ENCODE peak calls at places on chromosomes 13 and 19, in four cellular contexts. Q is IMR-90, N is H9, V is mesendoderm. Z is an unnamed sample.

GRCh38 chr19:50537769-50538230 is 24.1 kb upstream of the ASPDH start:
- DNase-seq in N (peak; percentile 97), V (peak; percentile 96), Q (peak; percentile 71), Z (peak; percentile 78)

GRCh38 chr19:10986301-10987127 is 25.7 kb downstream of the SMARCA4 start:
- DNase-seq in Q (no peak), N (no peak), V (no peak), Z (no peak)

GRCh38 chr13:36530050-36530789 is 97.9 kb downstream of the CCNA1 start:
- DNase-seq in Q (no peak), N (no peak), V (peak; percentile 32), Z (no peak)

GRCh38 chr19:11887247-11887617 is 350 bp upstream of the ZNF69 start:
- DNase-seq in Q (no peak), N (no peak), V (peak; percentile 56), Z (no peak)

GRCh38 chr19:35937345-35938281 is 1.4 kb downstream of the LRFN3 start:
- DNase-seq in V (peak; percentile 20), N (no peak), Q (no peak), Z (no peak)

GRCh38 chr19:55383789-55384575 is at the start of gene TMEM238:
- DNase-seq in N (peak; percentile 64), Q (peak; percentile 70), V (peak; percentile 78), Z (peak; percentile 64)

GRCh38 chr19:47676811-47677210 is 36.4 kb upstream of the EHD2 start:
- DNase-seq in V (no peak), Q (no peak), N (no peak), Z (no peak)

GRCh38 chr19:31306006-31306753 is 43.1 kb downstream of the TSHZ3 start:
- DNase-seq in N (no peak), V (no peak), Q (no peak), Z (no peak)

GRCh38 chr19:677201-677600 is 1.0 kb downstream of the FSTL3 start:
- DNase-seq in V (no peak), N (no peak), Q (peak; percentile 79), Z (no peak)

GRCh38 chr19:10670187-10670586 is 16.0 kb downstream of the ILF3 start:
- DNase-seq in V (no peak), Q (no peak), N (no peak), Z (no peak)

GRCh38 chr19:29671393-29672076 is 6.3 kb downstream of the PLEKHF1 start:
- DNase-seq in N (no peak), V (no peak), Q (no peak), Z (no peak)

GRCh38 chr13:73254827-73255226 is 196.0 kb downstream of the KLF5 start:
- DNase-seq in V (no peak), N (no peak), Q (no peak), Z (no peak)

GRCh38 chr19:778910-779653 is 18.2 kb upstream of the PTBP1 start:
- DNase-seq in Q (peak; percentile 94), N (no peak), V (peak; percentile 60), Z (no peak)

GRCh38 chr13:33872005-33872351 is 54.0 kb downstream of the RFC3 start:
- DNase-seq in N (no peak), Q (no peak), V (no peak), Z (no peak)

GRCh38 chr19:4542896-4543351 is 3.1 kb upstream of the LRG1 start:
- DNase-seq in N (no peak), V (no peak), Q (no peak), Z (no peak)

GRCh38 chr19:8592231-8593009 is 15.2 kb upstream of the MYO1F start:
- DNase-seq in Q (peak; percentile 95), V (peak; percentile 99), N (peak; percentile 100), Z (peak; percentile 100)

GRCh38 chr13:71610876-71611275 is 256.1 kb downstream of the DACH1 start:
- DNase-seq in Q (no peak), N (no peak), V (no peak), Z (no peak)

GRCh38 chr19:3374369-3375112 is 8.2 kb downstream of the NFIC start:
- DNase-seq in V (no peak), N (no peak), Q (no peak), Z (no peak)

GRCh38 chr19:615619-616018 is 17.7 kb downstream of the POLRMT start:
- DNase-seq in N (no peak), V (no peak), Q (no peak), Z (no peak)

GRCh38 chr13:62767473-62767872 is 1351.8 kb upstream of the PCDH20 start:
- DNase-seq in V (no peak), N (no peak), Q (no peak), Z (no peak)

GRCh38 chr19:32651729-32652140 is 23.2 kb downstream of the ANKRD27 start:
- DNase-seq in V (peak; percentile 90), Q (peak; percentile 11), N (peak; percentile 85), Z (peak; percentile 37)

GRCh38 chr19:35757231-35757748 is 461 bp upstream of the HSPB6 start:
- DNase-seq in Q (peak; percentile 96), V (peak; percentile 90), N (no peak), Z (no peak)

GRCh38 chr13:107864543-107865460 is 350.5 kb downstream of the LIG4 start:
- DNase-seq in Q (peak; percentile 86), N (no peak), V (peak; percentile 78), Z (peak; percentile 84)

GRCh38 chr19:11375143-11375948 is 880 bp downstream of the SWSAP1 start:
- DNase-seq in V (peak; percentile 72), N (peak; percentile 82), Q (no peak), Z (no peak)

GRCh38 chr13:51821666-51822065 is 17.7 kb upstream of the DHRS12 start:
- DNase-seq in Q (no peak), N (no peak), V (no peak), Z (no peak)

GRCh38 chr19:10454267-10454666 is 33.9 kb downstream of the PDE4A start:
- DNase-seq in Q (peak; percentile 18), N (peak; percentile 80), V (peak; percentile 50), Z (peak; percentile 65)

GRCh38 chr19:43471091-43471490 is 5.7 kb upstream of the LYPD3 start:
- DNase-seq in V (no peak), Q (no peak), N (no peak), Z (no peak)

GRCh38 chr19:50490411-50490811 is 13.8 kb upstream of the GARIN5A start:
- DNase-seq in V (no peak), Q (no peak), N (peak; percentile 26), Z (no peak)

GRCh38 chr13:32147193-32147592 is 115.6 kb downstream of the FRY start:
- DNase-seq in N (no peak), Q (no peak), V (no peak), Z (no peak)

GRCh38 chr13:29948791-29949190 is 98.4 kb upstream of the UBL3 start:
- DNase-seq in N (no peak), Q (no peak), V (no peak), Z (no peak)

GRCh38 chr13:98461525-98462240 is 115.2 kb downstream of the STK24 start:
- DNase-seq in Q (no peak), N (no peak), V (no peak), Z (no peak)

GRCh38 chr13:34465423-34465922 is 476.6 kb upstream of the NBEA start:
- DNase-seq in Q (no peak), V (peak; percentile 81), N (no peak), Z (no peak)

GRCh38 chr13:79581870-79582315 is 100.9 kb downstream of the NDFIP2 start:
- DNase-seq in Q (peak; percentile 3), N (peak; percentile 38), V (peak; percentile 32), Z (no peak)

GRCh38 chr19:18637644-18638630 is 1.1 kb downstream of the KLHL26 start:
- DNase-seq in Q (no peak), N (no peak), V (no peak), Z (no peak)
- H2BK15ac ChIP-seq in Q (no peak overlapping the region), N (no peak overlapping the region), V (no peak overlapping the region), Z (peak overlapping the region; percentile 85)

GRCh38 chr13:43864921-43865320 is 14.6 kb downstream of the CCDC122 start:
- DNase-seq in N (no peak), Q (no peak), V (no peak), Z (no peak)
- H2BK15ac ChIP-seq in N (no peak overlapping the region), Q (no peak overlapping the region), V (no peak overlapping the region), Z (no peak overlapping the region)

DNA sequence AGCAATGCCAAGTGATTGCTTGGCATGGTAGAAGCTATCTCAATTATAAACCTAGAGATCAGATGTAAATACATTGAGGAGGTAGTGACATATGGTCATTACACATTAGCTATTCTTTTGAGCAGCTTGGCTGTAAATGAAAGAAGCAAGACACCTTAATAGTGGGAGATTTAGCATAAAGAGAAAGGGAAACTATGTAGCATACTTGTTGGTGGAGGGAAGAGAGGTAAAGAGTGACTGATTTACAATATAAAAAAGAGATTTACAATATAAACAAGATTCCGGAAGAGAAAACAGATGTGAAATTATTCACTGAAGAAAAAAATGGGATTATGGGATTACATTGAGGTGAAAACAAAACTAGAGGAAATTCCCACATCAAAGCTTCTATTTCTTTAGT is 2009.6 kb downstream of the OLFM4 start:
- DNase-seq in N (no peak), V (no peak), Q (no peak), Z (no peak)
- H2BK15ac ChIP-seq in N (no peak overlapping the region), V (no peak overlapping the region), Q (no peak overlapping the region), Z (no peak overlapping the region)

DNA sequence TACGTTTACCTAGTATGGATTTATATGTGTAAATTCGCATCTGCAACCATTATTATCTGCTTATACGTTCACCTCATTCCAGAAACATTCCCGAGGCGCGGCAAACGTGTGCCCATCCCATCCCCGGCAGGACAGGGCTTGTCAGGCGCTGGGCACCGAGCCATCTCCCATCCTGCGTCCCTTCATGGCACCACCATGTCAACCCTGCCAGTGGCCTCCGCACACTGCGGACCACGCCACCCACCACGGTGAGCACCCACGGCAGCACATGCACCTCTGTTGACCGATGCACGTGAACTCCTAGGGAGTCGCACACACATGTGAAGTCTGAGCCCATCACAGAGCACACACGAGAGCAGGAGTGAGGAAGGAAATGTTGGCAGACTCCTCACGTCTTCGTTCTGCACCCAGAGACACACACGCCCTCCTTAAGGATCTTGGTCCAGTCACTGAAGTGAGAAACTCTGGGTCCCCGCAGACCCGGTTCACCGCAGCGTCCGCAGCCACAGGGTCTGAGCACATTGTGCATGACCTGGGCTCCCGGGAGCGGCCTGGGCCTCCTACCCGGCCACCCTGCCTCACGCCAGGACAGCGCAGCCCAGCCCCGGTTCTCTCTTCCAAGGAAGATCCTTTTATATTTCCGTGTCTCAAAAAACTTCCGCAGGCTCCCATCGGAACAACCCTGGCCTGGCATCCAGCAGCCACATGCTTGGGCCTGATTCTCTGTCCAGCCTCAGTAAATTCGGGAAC is 68.4 kb upstream of the C13orf46 start:
- DNase-seq in V (no peak), Q (no peak), N (no peak), Z (no peak)
- H2BK15ac ChIP-seq in V (no peak overlapping the region), Q (no peak overlapping the region), N (no peak overlapping the region), Z (no peak overlapping the region)

DNA sequence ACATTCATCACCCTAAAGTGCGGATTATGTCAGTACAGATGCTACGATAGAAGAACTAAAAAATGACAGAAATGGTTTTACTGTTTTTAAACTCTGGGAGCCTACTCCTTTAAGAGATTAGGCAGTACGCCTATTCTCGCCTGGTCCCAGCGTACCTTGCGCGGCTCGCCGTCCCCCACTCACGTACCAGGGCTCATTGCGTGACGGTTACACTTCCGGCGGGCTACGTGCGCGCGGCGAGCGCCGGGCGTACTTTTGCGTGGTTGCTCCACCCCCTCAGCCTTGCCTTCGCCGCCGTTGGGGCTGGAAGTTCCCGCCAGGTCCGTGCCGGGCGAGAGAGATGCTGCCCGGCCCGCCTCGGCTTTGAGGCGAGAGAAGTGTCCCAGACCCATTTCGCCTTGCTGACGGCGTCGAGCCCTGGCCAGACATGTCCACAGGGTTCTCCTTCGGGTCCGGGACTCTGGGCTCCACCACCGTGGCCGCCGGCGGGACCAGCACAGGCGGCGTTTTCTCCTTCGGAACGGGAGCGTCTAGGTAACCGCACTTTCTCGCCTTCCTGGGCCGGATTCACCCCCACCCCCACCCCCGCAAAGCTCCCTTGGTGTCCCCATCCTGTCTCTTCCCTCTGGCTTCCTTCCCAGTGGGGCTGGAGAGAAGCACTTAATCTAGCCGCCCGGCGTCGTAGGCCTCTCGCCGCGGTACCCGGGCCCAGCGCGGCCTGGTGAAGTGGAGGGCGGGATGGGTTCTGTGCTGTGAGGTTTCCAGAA is at the start of gene NUP58:
- DNase-seq in Q (peak; percentile 95), V (peak; percentile 94), N (peak; percentile 85), Z (peak; percentile 69)
- H2BK15ac ChIP-seq in Q (peak within 1 kb of the TSS; percentile 89), V (no peak within 1 kb of the TSS), N (no peak within 1 kb of the TSS), Z (no peak within 1 kb of the TSS)

GRCh38 chr19:45079911-45080469 is 930 bp downstream of the GEMIN7 start:
- DNase-seq in Q (no peak), N (peak; percentile 62), V (peak; percentile 86), Z (no peak)
- H2BK15ac ChIP-seq in Q (no peak overlapping the region), N (no peak overlapping the region), V (no peak overlapping the region), Z (peak overlapping the region; percentile 58)

Z was measured in neuronal stem cell.